ENCODE peak calls at places on chromosomes 16 and 17, in ten cellular contexts. One of them, this sample, is unnamed.
A peak's percentile ranks its signal among the peaks of the same experiment; 100 is the strongest.

GRCh38 chr17:42413464-42414040 is 9.5 kb downstream of the CAVIN1 start:
- DNase-seq in cortex of kidney: no peak
- DNase-seq in activated CD8-positive, alpha-beta memory T cell treated with anti-CD3 and anti-CD28 coated beads for 48 hours: no peak
- DNase-seq in amniotic epithelial cell: no peak
- DNase-seq in nucleus accumbens: no peak
- DNase-seq in stomach: no peak
- DNase-seq in cardiac muscle cell: peak; percentile 24
- DNase-seq in T-cell: no peak
- DNase-seq in posterior cingulate gyrus: no peak
- DNase-seq in fibroblast of villous mesenchyme: peak; percentile 33
- DNase-seq in this sample: no peak

GRCh38 chr17:17146791-17147406 is 59.2 kb downstream of the PLD6 start:
- DNase-seq in cortex of kidney: no peak
- DNase-seq in activated CD8-positive, alpha-beta memory T cell treated with anti-CD3 and anti-CD28 coated beads for 48 hours: no peak
- DNase-seq in amniotic epithelial cell: no peak
- DNase-seq in nucleus accumbens: no peak
- DNase-seq in stomach: no peak
- DNase-seq in cardiac muscle cell: no peak
- DNase-seq in T-cell: no peak
- DNase-seq in posterior cingulate gyrus: no peak
- DNase-seq in fibroblast of villous mesenchyme: no peak
- DNase-seq in this sample: no peak

GRCh38 chr17:78575899-78576298 is 1.3 kb downstream of the DNAH17 start:
- DNase-seq in cortex of kidney: no peak
- DNase-seq in activated CD8-positive, alpha-beta memory T cell treated with anti-CD3 and anti-CD28 coated beads for 48 hours: no peak
- DNase-seq in amniotic epithelial cell: no peak
- DNase-seq in nucleus accumbens: no peak
- DNase-seq in stomach: no peak
- DNase-seq in cardiac muscle cell: no peak
- DNase-seq in T-cell: no peak
- DNase-seq in posterior cingulate gyrus: no peak
- DNase-seq in fibroblast of villous mesenchyme: no peak
- DNase-seq in this sample: no peak

GRCh38 chr16:82506734-82507133 is 120.0 kb upstream of the CDH13 start:
- DNase-seq in cortex of kidney: no peak
- DNase-seq in activated CD8-positive, alpha-beta memory T cell treated with anti-CD3 and anti-CD28 coated beads for 48 hours: no peak
- DNase-seq in amniotic epithelial cell: no peak
- DNase-seq in nucleus accumbens: no peak
- DNase-seq in stomach: no peak
- DNase-seq in cardiac muscle cell: no peak
- DNase-seq in T-cell: no peak
- DNase-seq in posterior cingulate gyrus: no peak
- DNase-seq in fibroblast of villous mesenchyme: peak; percentile 18
- DNase-seq in this sample: no peak

GRCh38 chr17:79976451-79976850 is 59.2 kb downstream of the TBC1D16 start:
- DNase-seq in cortex of kidney: no peak
- DNase-seq in activated CD8-positive, alpha-beta memory T cell treated with anti-CD3 and anti-CD28 coated beads for 48 hours: no peak
- DNase-seq in amniotic epithelial cell: no peak
- DNase-seq in nucleus accumbens: no peak
- DNase-seq in stomach: no peak
- DNase-seq in cardiac muscle cell: no peak
- DNase-seq in T-cell: no peak
- DNase-seq in posterior cingulate gyrus: no peak
- DNase-seq in fibroblast of villous mesenchyme: no peak
- DNase-seq in this sample: no peak

GRCh38 chr16:86285938-86286921 is 224.1 kb upstream of the FOXF1 start:
- DNase-seq in cortex of kidney: no peak
- DNase-seq in activated CD8-positive, alpha-beta memory T cell treated with anti-CD3 and anti-CD28 coated beads for 48 hours: no peak
- DNase-seq in amniotic epithelial cell: peak; percentile 16
- DNase-seq in nucleus accumbens: no peak
- DNase-seq in stomach: no peak
- DNase-seq in cardiac muscle cell: no peak
- DNase-seq in T-cell: no peak
- DNase-seq in posterior cingulate gyrus: no peak
- DNase-seq in fibroblast of villous mesenchyme: no peak
- DNase-seq in this sample: no peak

GRCh38 chr16:52837251-52837650 is 215.4 kb downstream of the CHD9NB start:
- DNase-seq in cortex of kidney: no peak
- DNase-seq in activated CD8-positive, alpha-beta memory T cell treated with anti-CD3 and anti-CD28 coated beads for 48 hours: no peak
- DNase-seq in amniotic epithelial cell: no peak
- DNase-seq in nucleus accumbens: no peak
- DNase-seq in stomach: no peak
- DNase-seq in cardiac muscle cell: no peak
- DNase-seq in T-cell: no peak
- DNase-seq in posterior cingulate gyrus: no peak
- DNase-seq in fibroblast of villous mesenchyme: peak; percentile 6
- DNase-seq in this sample: no peak

GRCh38 chr17:45791935-45792334 is 7.8 kb downstream of the CRHR1 start:
- DNase-seq in cortex of kidney: no peak
- DNase-seq in activated CD8-positive, alpha-beta memory T cell treated with anti-CD3 and anti-CD28 coated beads for 48 hours: no peak
- DNase-seq in amniotic epithelial cell: no peak
- DNase-seq in nucleus accumbens: no peak
- DNase-seq in stomach: peak; percentile 35
- DNase-seq in cardiac muscle cell: no peak
- DNase-seq in T-cell: no peak
- DNase-seq in posterior cingulate gyrus: no peak
- DNase-seq in fibroblast of villous mesenchyme: no peak
- DNase-seq in this sample: no peak

GRCh38 chr17:13736915-13737314 is 135.2 kb upstream of the HS3ST3A1 start:
- DNase-seq in cortex of kidney: no peak
- DNase-seq in activated CD8-positive, alpha-beta memory T cell treated with anti-CD3 and anti-CD28 coated beads for 48 hours: no peak
- DNase-seq in amniotic epithelial cell: peak; percentile 52
- DNase-seq in nucleus accumbens: no peak
- DNase-seq in stomach: no peak
- DNase-seq in cardiac muscle cell: peak; percentile 61
- DNase-seq in T-cell: no peak
- DNase-seq in posterior cingulate gyrus: no peak
- DNase-seq in fibroblast of villous mesenchyme: peak; percentile 82
- DNase-seq in this sample: no peak

GRCh38 chr16:49589721-49590120 is 216.1 kb downstream of the C16orf78 start:
- DNase-seq in cortex of kidney: no peak
- DNase-seq in activated CD8-positive, alpha-beta memory T cell treated with anti-CD3 and anti-CD28 coated beads for 48 hours: no peak
- DNase-seq in amniotic epithelial cell: no peak
- DNase-seq in nucleus accumbens: no peak
- DNase-seq in stomach: peak; percentile 9
- DNase-seq in cardiac muscle cell: no peak
- DNase-seq in T-cell: no peak
- DNase-seq in posterior cingulate gyrus: no peak
- DNase-seq in fibroblast of villous mesenchyme: no peak
- DNase-seq in this sample: no peak

GRCh38 chr16:10181196-10182162 is 749 bp downstream of the GRIN2A start:
- DNase-seq in cortex of kidney: no peak
- DNase-seq in activated CD8-positive, alpha-beta memory T cell treated with anti-CD3 and anti-CD28 coated beads for 48 hours: no peak
- DNase-seq in amniotic epithelial cell: peak; percentile 10
- DNase-seq in nucleus accumbens: peak; percentile 73
- DNase-seq in stomach: peak; percentile 71
- DNase-seq in cardiac muscle cell: peak; percentile 56
- DNase-seq in T-cell: no peak
- DNase-seq in posterior cingulate gyrus: peak; percentile 79
- DNase-seq in fibroblast of villous mesenchyme: peak; percentile 50
- DNase-seq in this sample: peak; percentile 53

GRCh38 chr17:17042381-17042736 is at the start of gene MPRIP:
- DNase-seq in cortex of kidney: no peak
- DNase-seq in activated CD8-positive, alpha-beta memory T cell treated with anti-CD3 and anti-CD28 coated beads for 48 hours: no peak
- DNase-seq in amniotic epithelial cell: no peak
- DNase-seq in nucleus accumbens: no peak
- DNase-seq in stomach: no peak
- DNase-seq in cardiac muscle cell: no peak
- DNase-seq in T-cell: no peak
- DNase-seq in posterior cingulate gyrus: no peak
- DNase-seq in fibroblast of villous mesenchyme: no peak
- DNase-seq in this sample: no peak

GRCh38 chr16:2869502-2870064 is 11.6 kb upstream of the PRSS22 start:
- DNase-seq in cortex of kidney: no peak
- DNase-seq in activated CD8-positive, alpha-beta memory T cell treated with anti-CD3 and anti-CD28 coated beads for 48 hours: no peak
- DNase-seq in amniotic epithelial cell: no peak
- DNase-seq in nucleus accumbens: no peak
- DNase-seq in stomach: no peak
- DNase-seq in cardiac muscle cell: no peak
- DNase-seq in T-cell: no peak
- DNase-seq in posterior cingulate gyrus: no peak
- DNase-seq in fibroblast of villous mesenchyme: no peak
- DNase-seq in this sample: no peak

GRCh38 chr17:74449306-74449705 is 17.1 kb upstream of the CD300A start:
- DNase-seq in cortex of kidney: no peak
- DNase-seq in activated CD8-positive, alpha-beta memory T cell treated with anti-CD3 and anti-CD28 coated beads for 48 hours: no peak
- DNase-seq in amniotic epithelial cell: no peak
- DNase-seq in nucleus accumbens: no peak
- DNase-seq in stomach: no peak
- DNase-seq in cardiac muscle cell: no peak
- DNase-seq in T-cell: no peak
- DNase-seq in posterior cingulate gyrus: no peak
- DNase-seq in fibroblast of villous mesenchyme: no peak
- DNase-seq in this sample: no peak

GRCh38 chr17:75649687-75650086 is 16.5 kb downstream of the SMIM5 start:
- DNase-seq in cortex of kidney: no peak
- DNase-seq in activated CD8-positive, alpha-beta memory T cell treated with anti-CD3 and anti-CD28 coated beads for 48 hours: no peak
- DNase-seq in amniotic epithelial cell: no peak
- DNase-seq in nucleus accumbens: no peak
- DNase-seq in stomach: no peak
- DNase-seq in cardiac muscle cell: no peak
- DNase-seq in T-cell: no peak
- DNase-seq in posterior cingulate gyrus: no peak
- DNase-seq in fibroblast of villous mesenchyme: no peak
- DNase-seq in this sample: no peak

GRCh38 chr16:12775689-12776236 is 27.9 kb downstream of the CPPED1 start:
- DNase-seq in cortex of kidney: no peak
- DNase-seq in activated CD8-positive, alpha-beta memory T cell treated with anti-CD3 and anti-CD28 coated beads for 48 hours: no peak
- DNase-seq in amniotic epithelial cell: no peak
- DNase-seq in nucleus accumbens: no peak
- DNase-seq in stomach: no peak
- DNase-seq in cardiac muscle cell: no peak
- DNase-seq in T-cell: no peak
- DNase-seq in posterior cingulate gyrus: no peak
- DNase-seq in fibroblast of villous mesenchyme: peak; percentile 33
- DNase-seq in this sample: no peak

GRCh38 chr17:12201294-12201693 is 180.6 kb downstream of the MAP2K4 start:
- DNase-seq in cortex of kidney: no peak
- DNase-seq in activated CD8-positive, alpha-beta memory T cell treated with anti-CD3 and anti-CD28 coated beads for 48 hours: no peak
- DNase-seq in amniotic epithelial cell: no peak
- DNase-seq in nucleus accumbens: no peak
- DNase-seq in stomach: no peak
- DNase-seq in cardiac muscle cell: no peak
- DNase-seq in T-cell: no peak
- DNase-seq in posterior cingulate gyrus: no peak
- DNase-seq in fibroblast of villous mesenchyme: no peak
- DNase-seq in this sample: no peak

GRCh38 chr17:5770556-5771270 is 186.4 kb upstream of the NLRP1 start:
- DNase-seq in cortex of kidney: no peak
- DNase-seq in activated CD8-positive, alpha-beta memory T cell treated with anti-CD3 and anti-CD28 coated beads for 48 hours: no peak
- DNase-seq in amniotic epithelial cell: no peak
- DNase-seq in nucleus accumbens: no peak
- DNase-seq in stomach: no peak
- DNase-seq in cardiac muscle cell: no peak
- DNase-seq in T-cell: no peak
- DNase-seq in posterior cingulate gyrus: no peak
- DNase-seq in fibroblast of villous mesenchyme: no peak
- DNase-seq in this sample: no peak

GRCh38 chr17:14061666-14062560 is 7.4 kb upstream of the COX10 start:
- DNase-seq in cortex of kidney: no peak
- DNase-seq in activated CD8-positive, alpha-beta memory T cell treated with anti-CD3 and anti-CD28 coated beads for 48 hours: no peak
- DNase-seq in amniotic epithelial cell: peak; percentile 95
- DNase-seq in nucleus accumbens: no peak
- DNase-seq in stomach: no peak
- DNase-seq in cardiac muscle cell: peak; percentile 93
- DNase-seq in T-cell: no peak
- DNase-seq in posterior cingulate gyrus: no peak
- DNase-seq in fibroblast of villous mesenchyme: peak; percentile 91
- DNase-seq in this sample: no peak

GRCh38 chr17:57722704-57723043 is 22.4 kb downstream of the CCDC182 start:
- DNase-seq in cortex of kidney: no peak
- DNase-seq in activated CD8-positive, alpha-beta memory T cell treated with anti-CD3 and anti-CD28 coated beads for 48 hours: no peak
- DNase-seq in amniotic epithelial cell: no peak
- DNase-seq in nucleus accumbens: no peak
- DNase-seq in stomach: no peak
- DNase-seq in cardiac muscle cell: no peak
- DNase-seq in T-cell: no peak
- DNase-seq in posterior cingulate gyrus: no peak
- DNase-seq in fibroblast of villous mesenchyme: no peak
- DNase-seq in this sample: no peak

GRCh38 chr17:36755586-36755985 is 154.2 kb downstream of the MRM1 start:
- DNase-seq in cortex of kidney: no peak
- DNase-seq in activated CD8-positive, alpha-beta memory T cell treated with anti-CD3 and anti-CD28 coated beads for 48 hours: no peak
- DNase-seq in amniotic epithelial cell: peak; percentile 4
- DNase-seq in nucleus accumbens: no peak
- DNase-seq in stomach: no peak
- DNase-seq in cardiac muscle cell: peak; percentile 12
- DNase-seq in T-cell: peak; percentile 21
- DNase-seq in posterior cingulate gyrus: no peak
- DNase-seq in fibroblast of villous mesenchyme: no peak
- DNase-seq in this sample: no peak

GRCh38 chr17:75011788-75012319 is 616 bp upstream of the MRPL58 start:
- DNase-seq in cortex of kidney: no peak
- DNase-seq in activated CD8-positive, alpha-beta memory T cell treated with anti-CD3 and anti-CD28 coated beads for 48 hours: no peak
- DNase-seq in amniotic epithelial cell: peak; percentile 83
- DNase-seq in nucleus accumbens: peak; percentile 53
- DNase-seq in stomach: peak; percentile 75
- DNase-seq in cardiac muscle cell: peak; percentile 88
- DNase-seq in T-cell: no peak
- DNase-seq in posterior cingulate gyrus: peak; percentile 50
- DNase-seq in fibroblast of villous mesenchyme: peak; percentile 88
- DNase-seq in this sample: peak; percentile 52

GRCh38 chr17:17041018-17041521 is 1.2 kb upstream of the MPRIP start:
- DNase-seq in cortex of kidney: no peak
- DNase-seq in activated CD8-positive, alpha-beta memory T cell treated with anti-CD3 and anti-CD28 coated beads for 48 hours: no peak
- DNase-seq in amniotic epithelial cell: no peak
- DNase-seq in nucleus accumbens: peak; percentile 48
- DNase-seq in stomach: no peak
- DNase-seq in cardiac muscle cell: no peak
- DNase-seq in T-cell: no peak
- DNase-seq in posterior cingulate gyrus: peak; percentile 64
- DNase-seq in fibroblast of villous mesenchyme: peak; percentile 59
- DNase-seq in this sample: no peak

GRCh38 chr16:48393843-48394703 is 8.9 kb upstream of the SIAH1 start:
- DNase-seq in cortex of kidney: no peak
- DNase-seq in activated CD8-positive, alpha-beta memory T cell treated with anti-CD3 and anti-CD28 coated beads for 48 hours: no peak
- DNase-seq in amniotic epithelial cell: peak; percentile 89
- DNase-seq in nucleus accumbens: peak; percentile 71
- DNase-seq in stomach: no peak
- DNase-seq in cardiac muscle cell: peak; percentile 76
- DNase-seq in T-cell: no peak
- DNase-seq in posterior cingulate gyrus: peak; percentile 45
- DNase-seq in fibroblast of villous mesenchyme: peak; percentile 77
- DNase-seq in this sample: peak; percentile 57

GRCh38 chr17:18963126-18964017 is 11.4 kb downstream of the SLC5A10 start:
- DNase-seq in cortex of kidney: no peak
- DNase-seq in activated CD8-positive, alpha-beta memory T cell treated with anti-CD3 and anti-CD28 coated beads for 48 hours: no peak
- DNase-seq in amniotic epithelial cell: no peak
- DNase-seq in nucleus accumbens: no peak
- DNase-seq in stomach: no peak
- DNase-seq in cardiac muscle cell: no peak
- DNase-seq in T-cell: no peak
- DNase-seq in posterior cingulate gyrus: no peak
- DNase-seq in fibroblast of villous mesenchyme: no peak
- DNase-seq in this sample: no peak

GRCh38 chr17:41624208-41625101 is at the start of gene KRT17:
- DNase-seq in cortex of kidney: no peak
- DNase-seq in activated CD8-positive, alpha-beta memory T cell treated with anti-CD3 and anti-CD28 coated beads for 48 hours: no peak
- DNase-seq in amniotic epithelial cell: peak; percentile 24
- DNase-seq in nucleus accumbens: no peak
- DNase-seq in stomach: no peak
- DNase-seq in cardiac muscle cell: no peak
- DNase-seq in T-cell: no peak
- DNase-seq in posterior cingulate gyrus: no peak
- DNase-seq in fibroblast of villous mesenchyme: peak; percentile 27
- DNase-seq in this sample: no peak

GRCh38 chr17:62775876-62776275 is 32.2 kb downstream of the MARCHF10 start:
- DNase-seq in cortex of kidney: no peak
- DNase-seq in activated CD8-positive, alpha-beta memory T cell treated with anti-CD3 and anti-CD28 coated beads for 48 hours: no peak
- DNase-seq in amniotic epithelial cell: peak; percentile 24
- DNase-seq in nucleus accumbens: no peak
- DNase-seq in stomach: no peak
- DNase-seq in cardiac muscle cell: no peak
- DNase-seq in T-cell: no peak
- DNase-seq in posterior cingulate gyrus: no peak
- DNase-seq in fibroblast of villous mesenchyme: no peak
- DNase-seq in this sample: no peak

GRCh38 chr16:87681990-87682570 is 79.8 kb downstream of the JPH3 start:
- DNase-seq in cortex of kidney: no peak
- DNase-seq in activated CD8-positive, alpha-beta memory T cell treated with anti-CD3 and anti-CD28 coated beads for 48 hours: no peak
- DNase-seq in amniotic epithelial cell: peak; percentile 47
- DNase-seq in nucleus accumbens: no peak
- DNase-seq in stomach: no peak
- DNase-seq in cardiac muscle cell: peak; percentile 78
- DNase-seq in T-cell: no peak
- DNase-seq in posterior cingulate gyrus: no peak
- DNase-seq in fibroblast of villous mesenchyme: peak; percentile 64
- DNase-seq in this sample: no peak